ENCODE peak calls at places on chromosomes 6 and 20, in six cellular contexts. D is brain microvascular endothelial cell, G is heart left ventricle, Q is ovary, U is PC-9, A is fibroblast of lung. N is an unnamed sample.

GRCh38 chr6:90905351-90905750 is 318.5 kb upstream of the MAP3K7 start:
- DNase-seq in G (no peak), Q (no peak), U (no peak), A (no peak), D (no peak), N (no peak)

GRCh38 chr6:149233056-149233715 is 84.3 kb upstream of the TAB2 start:
- DNase-seq in A (peak), U (peak), D (peak), G (no peak), Q (no peak), N (peak)

GRCh38 chr6:29992792-29993191 is 50.5 kb downstream of the HLA-A start:
- DNase-seq in D (peak), Q (no peak), G (no peak), U (no peak), A (peak), N (peak)

GRCh38 chr6:140134224-140134623 is 759.8 kb upstream of the CITED2 start:
- DNase-seq in U (peak), G (no peak), A (no peak), Q (no peak), D (no peak), N (peak)

GRCh38 chr20:25987073-25987927 is 290.6 kb upstream of the ZNF337 start:
- DNase-seq in A (peak), Q (peak), U (no peak), D (peak), G (peak), N (peak)

GRCh38 chr6:32086661-32087573 is 22.2 kb downstream of the TNXB start:
- DNase-seq in A (peak), U (peak), G (no peak), D (peak), Q (no peak), N (peak)

GRCh38 chr6:32128751-32129296 is 778 bp upstream of the ATF6B start:
- DNase-seq in D (no peak), G (peak), A (no peak), U (no peak), Q (peak), N (no peak)

GRCh38 chr6:90466191-90466940 is 120.5 kb downstream of the MAP3K7 start:
- DNase-seq in D (peak), G (no peak), U (no peak), A (peak), Q (no peak), N (peak)

GRCh38 chr6:136922680-136922996 is 537 bp downstream of the SLC35D3 start:
- DNase-seq in Q (no peak), U (no peak), G (no peak), D (no peak), A (no peak), N (no peak)

GRCh38 chr6:166556871-166557322 is 29.6 kb downstream of the RAMACL start:
- DNase-seq in Q (peak), G (peak), A (peak), D (peak), U (peak), N (peak)

GRCh38 chr20:35145141-35145564 is 2.0 kb downstream of the EDEM2 start:
- DNase-seq in Q (no peak), U (peak), A (peak), D (peak), G (no peak), N (peak)

GRCh38 chr6:56709650-56710049 is 67.0 kb upstream of the DST start:
- DNase-seq in G (no peak), Q (no peak), A (no peak), D (no peak), U (no peak), N (no peak)

GRCh38 chr20:63854766-63855362 is 6.4 kb upstream of the ABHD16B start:
- DNase-seq in G (peak), Q (peak), A (no peak), D (no peak), U (no peak), N (no peak)

GRCh38 chr20:43015566-43015965 is 174.1 kb downstream of the PTPRT start:
- DNase-seq in Q (no peak), D (no peak), A (no peak), U (no peak), G (no peak), N (no peak)

GRCh38 chr6:73680289-73680688 is 15.7 kb upstream of the CD109 start:
- DNase-seq in U (peak), A (no peak), G (no peak), Q (no peak), D (no peak), N (no peak)

GRCh38 chr20:47576516-47577033 is 74.9 kb downstream of the NCOA3 start:
- DNase-seq in G (peak), Q (peak), U (peak), D (peak), A (peak), N (peak)

GRCh38 chr6:21984551-21984950 is 312.3 kb downstream of the PRL start:
- DNase-seq in D (no peak), U (no peak), G (no peak), A (peak), Q (no peak), N (no peak)

GRCh38 chr6:26457407-26457795 is 354 bp upstream of the BTN2A1 start:
- DNase-seq in A (no peak), D (no peak), U (no peak), Q (peak), G (no peak), N (no peak)

GRCh38 chr6:56335733-56336132 is 88.4 kb upstream of the COL21A1 start:
- DNase-seq in D (peak), G (no peak), U (peak), A (peak), Q (no peak), N (peak)

GRCh38 chr20:7497985-7498384 is 442.3 kb downstream of the HAO1 start:
- DNase-seq in D (peak), A (peak), Q (no peak), G (no peak), U (peak), N (peak)

GRCh38 chr20:62197321-62197720 is 14.5 kb downstream of the MTG2 start:
- DNase-seq in Q (no peak), A (no peak), U (no peak), G (no peak), D (no peak), N (no peak)

GRCh38 chr20:46990017-46990810 is 95.6 kb downstream of the EYA2 start:
- DNase-seq in D (no peak), Q (no peak), G (no peak), A (no peak), U (peak), N (no peak)

GRCh38 chr6:156102129-156102528 is 646.5 kb upstream of the NOX3 start:
- DNase-seq in U (no peak), A (no peak), Q (no peak), D (peak), G (no peak), N (no peak)

GRCh38 chr20:1108437-1108920 is 9.9 kb upstream of the PSMF1 start:
- DNase-seq in U (no peak), Q (no peak), G (peak), A (peak), D (peak), N (peak)

GRCh38 chr6:116764961-116765841 is at the start of gene FAM162B:
- DNase-seq in Q (peak), A (peak), G (peak), U (no peak), D (peak), N (peak)

GRCh38 chr6:136609878-136610706 is 59.9 kb upstream of the MAP7 start:
- DNase-seq in A (peak), D (peak), G (peak), Q (no peak), U (peak), N (peak)

GRCh38 chr6:70310063-70310694 is 7.3 kb upstream of the COL9A1 start:
- DNase-seq in A (peak), U (peak), D (peak), G (no peak), Q (no peak), N (peak)

GRCh38 chr20:50747275-50747674 is 15.9 kb downstream of the PARD6B start:
- DNase-seq in U (no peak), Q (no peak), G (no peak), D (no peak), A (no peak), N (no peak)

GRCh38 chr20:50743087-50743486 is 11.7 kb downstream of the PARD6B start:
- DNase-seq in G (no peak), D (no peak), Q (no peak), U (no peak), A (no peak), N (no peak)

GRCh38 chr20:50746138-50746940 is 15.0 kb downstream of the PARD6B start:
- DNase-seq in A (peak), G (no peak), Q (no peak), U (peak), D (no peak), N (peak)

GRCh38 chr20:50745634-50746137 is 14.3 kb downstream of the PARD6B start:
- DNase-seq in Q (no peak), U (no peak), G (no peak), A (no peak), D (no peak), N (no peak)

DNA sequence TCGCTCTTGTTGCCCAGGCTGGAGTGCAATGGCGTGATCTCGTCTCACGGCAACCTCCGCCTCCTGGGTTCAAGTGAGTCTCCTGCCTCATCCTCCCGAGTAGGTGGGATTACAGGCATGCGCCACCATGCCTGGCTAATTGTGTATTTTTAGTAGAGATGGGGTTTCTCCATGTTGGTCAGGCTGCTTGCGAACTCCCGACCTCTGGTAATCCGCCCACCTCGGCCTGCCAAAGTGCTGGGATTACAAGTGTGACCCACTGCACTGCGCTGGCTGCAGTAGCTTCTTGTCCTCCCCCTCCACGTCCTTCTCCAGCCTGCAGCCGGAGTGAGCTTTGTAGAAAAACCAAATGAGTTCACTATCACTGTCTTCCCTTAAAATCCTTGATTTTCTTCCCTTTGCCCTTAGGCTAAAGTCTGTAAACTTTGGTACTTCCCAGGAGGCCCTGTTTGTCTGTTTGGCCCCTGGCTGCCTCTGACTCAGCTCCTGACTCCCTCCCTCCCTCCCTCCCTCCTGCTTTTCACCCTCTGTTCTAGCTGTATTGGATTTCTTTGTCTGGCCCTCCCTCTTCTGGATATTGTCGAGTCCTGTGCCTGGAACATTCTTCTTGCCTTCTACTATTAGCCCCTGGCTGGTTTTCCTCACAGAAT is 12.9 kb downstream of the PARD6B start:
- DNase-seq in A (peak), Q (peak), U (peak), G (peak), D (peak), N (peak)
- TF ChIP-seq CTCF in A (peak), Q (peak), U (peak), G (peak), D (peak), N (peak)

DNA sequence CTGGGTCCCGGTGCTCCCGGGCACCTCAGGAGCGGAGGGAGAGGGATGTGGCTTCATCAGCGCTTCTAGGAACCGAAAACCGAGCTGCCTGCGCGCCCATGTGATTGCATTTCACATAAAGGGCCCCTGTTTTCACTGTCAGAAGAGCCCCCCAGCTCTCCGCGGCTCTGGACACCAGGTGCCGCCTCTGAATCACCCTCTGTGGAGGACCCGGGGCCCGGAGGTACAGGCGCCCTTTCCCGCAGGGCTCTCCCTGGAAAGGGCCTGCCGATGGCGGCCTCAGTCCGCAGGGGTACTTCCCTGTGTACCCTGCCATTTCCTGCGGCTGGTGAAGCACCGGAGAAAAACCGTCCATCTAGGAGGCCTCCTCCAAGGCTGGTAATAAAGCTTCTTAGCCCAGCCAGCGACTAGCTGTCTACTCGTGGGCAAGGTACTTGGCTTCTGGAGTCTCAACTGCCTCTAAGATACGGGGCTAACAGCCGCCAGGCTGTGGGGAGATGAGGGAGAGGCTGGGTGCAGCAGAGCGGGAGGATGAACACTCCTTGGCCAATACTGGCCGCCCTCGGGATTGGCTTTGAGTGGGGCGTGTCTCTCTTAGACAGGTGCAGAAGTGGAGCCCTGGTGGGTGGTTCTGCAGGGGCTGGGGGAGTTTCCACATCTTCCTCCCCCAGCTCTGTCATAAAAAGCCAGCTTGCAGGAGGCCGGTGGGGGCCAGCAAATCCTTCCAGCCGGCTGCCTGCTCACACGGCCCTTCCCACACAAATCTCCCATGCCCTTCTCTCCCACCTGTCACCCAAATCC is 1.6 kb downstream of the PPP1R16B start:
- DNase-seq in D (no peak), U (no peak), G (no peak), A (no peak), Q (no peak), N (no peak)
- H3K4me3 ChIP-seq in D (no peak), U (no peak), G (peak), A (no peak), Q (peak), N (peak)

DNA sequence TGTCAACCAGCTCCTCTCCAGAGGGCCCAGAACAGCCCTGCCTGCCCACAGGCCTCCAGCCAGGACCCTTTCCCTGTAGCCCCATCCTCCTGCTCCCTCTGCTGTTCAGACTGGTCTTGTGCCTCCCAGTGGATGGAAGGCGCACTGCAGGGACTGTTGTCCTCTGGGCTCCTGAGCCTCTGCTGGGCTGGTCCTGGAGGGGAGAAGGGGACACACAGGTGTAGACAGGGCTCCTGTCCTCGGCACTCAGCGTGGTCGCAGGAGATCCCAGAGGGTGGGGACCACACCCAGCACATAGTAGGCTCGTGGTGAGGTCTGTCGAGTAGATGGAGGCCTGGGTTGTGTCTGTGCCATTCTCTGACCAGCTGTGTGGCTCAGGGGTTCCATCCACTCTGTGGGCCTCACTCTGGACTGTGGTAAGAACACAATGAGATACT is 11.5 kb downstream of the ITPR3 start:
- DNase-seq in Q (no peak), G (no peak), A (peak), D (peak), U (no peak), N (peak)
- TF ChIP-seq CTCF in Q (peak), G (peak), A (peak), D (peak), U (peak), N (peak)

GRCh38 chr20:57547250-57547649 is 13.7 kb upstream of the PCK1 start:
- DNase-seq in U (peak), Q (no peak), D (no peak), G (no peak), A (peak), N (peak)
- H3K4me3 ChIP-seq in U (no peak), Q (no peak), D (no peak), G (no peak), A (no peak), N (no peak)

N was measured in cardiac fibroblast.